ENCODE peak calls at places on chromosomes 7 and 10, in ten cellular contexts. One of them, this sample, is unnamed.

GRCh38 chr7:78912781-78913180 is 540.7 kb downstream of the MAGI2 start:
- DNase-seq in T-cell: no peak
- DNase-seq in SHP77 treated with DMSO at 0.1 percent for 48 hours: no peak
- DNase-seq in caudate nucleus: no peak
- DNase-seq in fibroblast of pulmonary artery: peak
- DNase-seq in NCI-H510A: no peak
- DNase-seq in neural crest cell: no peak
- DNase-seq in sciatic nerve: no peak
- DNase-seq in NCI-H146: no peak
- DNase-seq in activated CD4-positive, alpha-beta memory T cell treated with anti-CD3 and anti-CD28 coated beads for 36 hours: no peak
- DNase-seq in this sample: no peak

GRCh38 chr10:60810437-60811182 is 32.3 kb downstream of the CDK1 start:
- DNase-seq in activated CD4-positive, alpha-beta memory T cell treated with anti-CD3 and anti-CD28 coated beads for 36 hours: no peak
- DNase-seq in sciatic nerve: no peak
- DNase-seq in NCI-H146: no peak
- DNase-seq in T-cell: no peak
- DNase-seq in neural crest cell: no peak
- DNase-seq in NCI-H510A: no peak
- DNase-seq in caudate nucleus: no peak
- DNase-seq in fibroblast of pulmonary artery: peak
- DNase-seq in SHP77 treated with DMSO at 0.1 percent for 48 hours: no peak
- DNase-seq in this sample: no peak

GRCh38 chr7:51649-52048 is 140.7 kb upstream of the FAM20C start:
- DNase-seq in caudate nucleus: no peak
- DNase-seq in neural crest cell: no peak
- DNase-seq in SHP77 treated with DMSO at 0.1 percent for 48 hours: no peak
- DNase-seq in sciatic nerve: no peak
- DNase-seq in T-cell: no peak
- DNase-seq in fibroblast of pulmonary artery: no peak
- DNase-seq in activated CD4-positive, alpha-beta memory T cell treated with anti-CD3 and anti-CD28 coated beads for 36 hours: no peak
- DNase-seq in NCI-H510A: no peak
- DNase-seq in NCI-H146: no peak
- DNase-seq in this sample: no peak

GRCh38 chr7:107236857-107237256 is 68.1 kb downstream of the HBP1 start:
- DNase-seq in neural crest cell: no peak
- DNase-seq in NCI-H146: no peak
- DNase-seq in SHP77 treated with DMSO at 0.1 percent for 48 hours: no peak
- DNase-seq in activated CD4-positive, alpha-beta memory T cell treated with anti-CD3 and anti-CD28 coated beads for 36 hours: no peak
- DNase-seq in NCI-H510A: no peak
- DNase-seq in fibroblast of pulmonary artery: no peak
- DNase-seq in T-cell: no peak
- DNase-seq in sciatic nerve: no peak
- DNase-seq in caudate nucleus: no peak
- DNase-seq in this sample: no peak

GRCh38 chr10:374354-374753 is 239.1 kb downstream of the ZMYND11 start:
- DNase-seq in sciatic nerve: no peak
- DNase-seq in neural crest cell: no peak
- DNase-seq in SHP77 treated with DMSO at 0.1 percent for 48 hours: no peak
- DNase-seq in NCI-H146: peak
- DNase-seq in fibroblast of pulmonary artery: no peak
- DNase-seq in T-cell: no peak
- DNase-seq in caudate nucleus: no peak
- DNase-seq in NCI-H510A: no peak
- DNase-seq in activated CD4-positive, alpha-beta memory T cell treated with anti-CD3 and anti-CD28 coated beads for 36 hours: no peak
- DNase-seq in this sample: no peak

GRCh38 chr10:50234486-50234885 is 16.8 kb downstream of the ASAH2 start:
- DNase-seq in fibroblast of pulmonary artery: no peak
- DNase-seq in activated CD4-positive, alpha-beta memory T cell treated with anti-CD3 and anti-CD28 coated beads for 36 hours: no peak
- DNase-seq in NCI-H510A: no peak
- DNase-seq in NCI-H146: peak
- DNase-seq in T-cell: no peak
- DNase-seq in SHP77 treated with DMSO at 0.1 percent for 48 hours: no peak
- DNase-seq in sciatic nerve: no peak
- DNase-seq in neural crest cell: no peak
- DNase-seq in caudate nucleus: no peak
- DNase-seq in this sample: no peak

GRCh38 chr7:84949067-84949466 is 237.8 kb downstream of the SEMA3D start:
- DNase-seq in NCI-H146: no peak
- DNase-seq in T-cell: no peak
- DNase-seq in SHP77 treated with DMSO at 0.1 percent for 48 hours: no peak
- DNase-seq in sciatic nerve: no peak
- DNase-seq in fibroblast of pulmonary artery: peak
- DNase-seq in activated CD4-positive, alpha-beta memory T cell treated with anti-CD3 and anti-CD28 coated beads for 36 hours: no peak
- DNase-seq in caudate nucleus: no peak
- DNase-seq in neural crest cell: no peak
- DNase-seq in NCI-H510A: no peak
- DNase-seq in this sample: no peak

GRCh38 chr10:121709674-121710073 is 111.4 kb upstream of the FGFR2 start:
- DNase-seq in NCI-H510A: no peak
- DNase-seq in activated CD4-positive, alpha-beta memory T cell treated with anti-CD3 and anti-CD28 coated beads for 36 hours: no peak
- DNase-seq in SHP77 treated with DMSO at 0.1 percent for 48 hours: no peak
- DNase-seq in T-cell: no peak
- DNase-seq in sciatic nerve: no peak
- DNase-seq in NCI-H146: no peak
- DNase-seq in fibroblast of pulmonary artery: peak
- DNase-seq in neural crest cell: no peak
- DNase-seq in caudate nucleus: no peak
- DNase-seq in this sample: no peak

GRCh38 chr7:11232462-11232861 is 258.8 kb downstream of the PHF14 start:
- DNase-seq in fibroblast of pulmonary artery: no peak
- DNase-seq in NCI-H510A: no peak
- DNase-seq in activated CD4-positive, alpha-beta memory T cell treated with anti-CD3 and anti-CD28 coated beads for 36 hours: no peak
- DNase-seq in NCI-H146: no peak
- DNase-seq in neural crest cell: no peak
- DNase-seq in T-cell: no peak
- DNase-seq in SHP77 treated with DMSO at 0.1 percent for 48 hours: no peak
- DNase-seq in sciatic nerve: no peak
- DNase-seq in caudate nucleus: no peak
- DNase-seq in this sample: no peak

GRCh38 chr7:151665363-151665762 is 145.7 kb upstream of the RHEB start:
- DNase-seq in SHP77 treated with DMSO at 0.1 percent for 48 hours: no peak
- DNase-seq in NCI-H146: no peak
- DNase-seq in T-cell: no peak
- DNase-seq in activated CD4-positive, alpha-beta memory T cell treated with anti-CD3 and anti-CD28 coated beads for 36 hours: no peak
- DNase-seq in fibroblast of pulmonary artery: peak
- DNase-seq in neural crest cell: no peak
- DNase-seq in NCI-H510A: no peak
- DNase-seq in sciatic nerve: peak
- DNase-seq in caudate nucleus: peak
- DNase-seq in this sample: no peak

GRCh38 chr10:51804861-51805260 is 105.5 kb upstream of the CSTF2T start:
- DNase-seq in SHP77 treated with DMSO at 0.1 percent for 48 hours: no peak
- DNase-seq in sciatic nerve: no peak
- DNase-seq in NCI-H510A: no peak
- DNase-seq in activated CD4-positive, alpha-beta memory T cell treated with anti-CD3 and anti-CD28 coated beads for 36 hours: no peak
- DNase-seq in neural crest cell: no peak
- DNase-seq in T-cell: no peak
- DNase-seq in NCI-H146: no peak
- DNase-seq in caudate nucleus: no peak
- DNase-seq in fibroblast of pulmonary artery: peak
- DNase-seq in this sample: no peak

GRCh38 chr7:15291707-15292106 is 270.1 kb downstream of the AGMO start:
- DNase-seq in NCI-H146: no peak
- DNase-seq in sciatic nerve: no peak
- DNase-seq in fibroblast of pulmonary artery: no peak
- DNase-seq in caudate nucleus: no peak
- DNase-seq in T-cell: no peak
- DNase-seq in SHP77 treated with DMSO at 0.1 percent for 48 hours: peak
- DNase-seq in activated CD4-positive, alpha-beta memory T cell treated with anti-CD3 and anti-CD28 coated beads for 36 hours: no peak
- DNase-seq in NCI-H510A: no peak
- DNase-seq in neural crest cell: no peak
- DNase-seq in this sample: no peak

GRCh38 chr7:46218461-46219202 is 297.6 kb upstream of the IGFBP3 start:
- DNase-seq in NCI-H510A: no peak
- DNase-seq in NCI-H146: no peak
- DNase-seq in fibroblast of pulmonary artery: peak
- DNase-seq in activated CD4-positive, alpha-beta memory T cell treated with anti-CD3 and anti-CD28 coated beads for 36 hours: no peak
- DNase-seq in neural crest cell: no peak
- DNase-seq in T-cell: no peak
- DNase-seq in caudate nucleus: no peak
- DNase-seq in sciatic nerve: no peak
- DNase-seq in SHP77 treated with DMSO at 0.1 percent for 48 hours: no peak
- DNase-seq in this sample: no peak

GRCh38 chr10:5502903-5503835 is 3.8 kb upstream of the CALML5 start:
- DNase-seq in sciatic nerve: peak
- DNase-seq in NCI-H146: no peak
- DNase-seq in caudate nucleus: no peak
- DNase-seq in neural crest cell: no peak
- DNase-seq in activated CD4-positive, alpha-beta memory T cell treated with anti-CD3 and anti-CD28 coated beads for 36 hours: no peak
- DNase-seq in SHP77 treated with DMSO at 0.1 percent for 48 hours: no peak
- DNase-seq in fibroblast of pulmonary artery: no peak
- DNase-seq in T-cell: no peak
- DNase-seq in NCI-H510A: peak
- DNase-seq in this sample: peak

GRCh38 chr10:38146579-38147333 is 52.6 kb downstream of the ZNF37A start:
- DNase-seq in T-cell: no peak
- DNase-seq in SHP77 treated with DMSO at 0.1 percent for 48 hours: no peak
- DNase-seq in activated CD4-positive, alpha-beta memory T cell treated with anti-CD3 and anti-CD28 coated beads for 36 hours: no peak
- DNase-seq in caudate nucleus: no peak
- DNase-seq in NCI-H510A: no peak
- DNase-seq in NCI-H146: no peak
- DNase-seq in fibroblast of pulmonary artery: no peak
- DNase-seq in sciatic nerve: no peak
- DNase-seq in neural crest cell: no peak
- DNase-seq in this sample: no peak

GRCh38 chr10:70528726-70529362 is 50.3 kb downstream of the PALD1 start:
- DNase-seq in sciatic nerve: no peak
- DNase-seq in NCI-H510A: no peak
- DNase-seq in fibroblast of pulmonary artery: peak
- DNase-seq in T-cell: no peak
- DNase-seq in caudate nucleus: peak
- DNase-seq in neural crest cell: peak
- DNase-seq in NCI-H146: no peak
- DNase-seq in SHP77 treated with DMSO at 0.1 percent for 48 hours: no peak
- DNase-seq in activated CD4-positive, alpha-beta memory T cell treated with anti-CD3 and anti-CD28 coated beads for 36 hours: no peak
- DNase-seq in this sample: peak

GRCh38 chr7:82442492-82443043 is 1.0 kb downstream of the CACNA2D1 start:
- DNase-seq in caudate nucleus: peak
- DNase-seq in activated CD4-positive, alpha-beta memory T cell treated with anti-CD3 and anti-CD28 coated beads for 36 hours: no peak
- DNase-seq in neural crest cell: no peak
- DNase-seq in SHP77 treated with DMSO at 0.1 percent for 48 hours: peak
- DNase-seq in sciatic nerve: peak
- DNase-seq in NCI-H510A: no peak
- DNase-seq in NCI-H146: peak
- DNase-seq in T-cell: no peak
- DNase-seq in fibroblast of pulmonary artery: peak
- DNase-seq in this sample: peak

GRCh38 chr10:71767420-71768035 is 5.8 kb downstream of the VSIR start:
- DNase-seq in caudate nucleus: no peak
- DNase-seq in T-cell: no peak
- DNase-seq in fibroblast of pulmonary artery: peak
- DNase-seq in NCI-H510A: no peak
- DNase-seq in sciatic nerve: no peak
- DNase-seq in SHP77 treated with DMSO at 0.1 percent for 48 hours: no peak
- DNase-seq in NCI-H146: peak
- DNase-seq in activated CD4-positive, alpha-beta memory T cell treated with anti-CD3 and anti-CD28 coated beads for 36 hours: no peak
- DNase-seq in neural crest cell: no peak
- DNase-seq in this sample: no peak

GRCh38 chr10:86083206-86083605 is 283.4 kb downstream of the GRID1 start:
- DNase-seq in SHP77 treated with DMSO at 0.1 percent for 48 hours: no peak
- DNase-seq in caudate nucleus: no peak
- DNase-seq in activated CD4-positive, alpha-beta memory T cell treated with anti-CD3 and anti-CD28 coated beads for 36 hours: no peak
- DNase-seq in T-cell: no peak
- DNase-seq in fibroblast of pulmonary artery: no peak
- DNase-seq in NCI-H510A: no peak
- DNase-seq in sciatic nerve: no peak
- DNase-seq in NCI-H146: no peak
- DNase-seq in neural crest cell: no peak
- DNase-seq in this sample: no peak

GRCh38 chr7:73833251-73833919 is 2.6 kb downstream of the CLDN4 start:
- DNase-seq in neural crest cell: no peak
- DNase-seq in T-cell: no peak
- DNase-seq in NCI-H510A: peak
- DNase-seq in activated CD4-positive, alpha-beta memory T cell treated with anti-CD3 and anti-CD28 coated beads for 36 hours: no peak
- DNase-seq in sciatic nerve: no peak
- DNase-seq in caudate nucleus: no peak
- DNase-seq in SHP77 treated with DMSO at 0.1 percent for 48 hours: peak
- DNase-seq in NCI-H146: no peak
- DNase-seq in fibroblast of pulmonary artery: no peak
- DNase-seq in this sample: no peak

GRCh38 chr7:110130669-110131068 is 960.3 kb upstream of the LRRN3 start:
- DNase-seq in fibroblast of pulmonary artery: no peak
- DNase-seq in SHP77 treated with DMSO at 0.1 percent for 48 hours: no peak
- DNase-seq in sciatic nerve: no peak
- DNase-seq in caudate nucleus: no peak
- DNase-seq in NCI-H146: peak
- DNase-seq in activated CD4-positive, alpha-beta memory T cell treated with anti-CD3 and anti-CD28 coated beads for 36 hours: no peak
- DNase-seq in T-cell: no peak
- DNase-seq in NCI-H510A: no peak
- DNase-seq in neural crest cell: no peak
- DNase-seq in this sample: no peak

GRCh38 chr7:101754432-101755159 is 62.8 kb upstream of the CUX1 start:
- DNase-seq in activated CD4-positive, alpha-beta memory T cell treated with anti-CD3 and anti-CD28 coated beads for 36 hours: peak
- DNase-seq in caudate nucleus: no peak
- DNase-seq in SHP77 treated with DMSO at 0.1 percent for 48 hours: no peak
- DNase-seq in NCI-H146: no peak
- DNase-seq in NCI-H510A: no peak
- DNase-seq in T-cell: no peak
- DNase-seq in sciatic nerve: no peak
- DNase-seq in neural crest cell: no peak
- DNase-seq in fibroblast of pulmonary artery: peak
- DNase-seq in this sample: no peak

GRCh38 chr10:13693783-13694450 is 107.2 kb downstream of the PRPF18 start:
- DNase-seq in activated CD4-positive, alpha-beta memory T cell treated with anti-CD3 and anti-CD28 coated beads for 36 hours: no peak
- DNase-seq in T-cell: no peak
- DNase-seq in sciatic nerve: no peak
- DNase-seq in NCI-H510A: no peak
- DNase-seq in fibroblast of pulmonary artery: no peak
- DNase-seq in NCI-H146: no peak
- DNase-seq in SHP77 treated with DMSO at 0.1 percent for 48 hours: no peak
- DNase-seq in caudate nucleus: peak
- DNase-seq in neural crest cell: no peak
- DNase-seq in this sample: no peak

GRCh38 chr7:101784275-101785127 is 32.9 kb upstream of the CUX1 start:
- DNase-seq in NCI-H146: no peak
- DNase-seq in fibroblast of pulmonary artery: peak
- DNase-seq in T-cell: no peak
- DNase-seq in caudate nucleus: no peak
- DNase-seq in neural crest cell: no peak
- DNase-seq in sciatic nerve: no peak
- DNase-seq in SHP77 treated with DMSO at 0.1 percent for 48 hours: no peak
- DNase-seq in activated CD4-positive, alpha-beta memory T cell treated with anti-CD3 and anti-CD28 coated beads for 36 hours: no peak
- DNase-seq in NCI-H510A: no peak
- DNase-seq in this sample: no peak

GRCh38 chr7:32142649-32143048 is 72.4 kb upstream of the PDE1C start:
- DNase-seq in activated CD4-positive, alpha-beta memory T cell treated with anti-CD3 and anti-CD28 coated beads for 36 hours: no peak
- DNase-seq in T-cell: no peak
- DNase-seq in NCI-H510A: no peak
- DNase-seq in NCI-H146: no peak
- DNase-seq in SHP77 treated with DMSO at 0.1 percent for 48 hours: no peak
- DNase-seq in caudate nucleus: no peak
- DNase-seq in sciatic nerve: no peak
- DNase-seq in neural crest cell: no peak
- DNase-seq in fibroblast of pulmonary artery: peak
- DNase-seq in this sample: no peak

GRCh38 chr7:157017639-157018327 is 7.3 kb upstream of the MNX1 start:
- DNase-seq in activated CD4-positive, alpha-beta memory T cell treated with anti-CD3 and anti-CD28 coated beads for 36 hours: no peak
- DNase-seq in sciatic nerve: no peak
- DNase-seq in SHP77 treated with DMSO at 0.1 percent for 48 hours: no peak
- DNase-seq in fibroblast of pulmonary artery: no peak
- DNase-seq in NCI-H510A: no peak
- DNase-seq in caudate nucleus: no peak
- DNase-seq in T-cell: no peak
- DNase-seq in neural crest cell: no peak
- DNase-seq in NCI-H146: no peak
- DNase-seq in this sample: no peak

GRCh38 chr10:114261116-114261515 is 22.1 kb downstream of the VWA2 start:
- DNase-seq in fibroblast of pulmonary artery: peak
- DNase-seq in SHP77 treated with DMSO at 0.1 percent for 48 hours: no peak
- DNase-seq in NCI-H510A: no peak
- DNase-seq in T-cell: no peak
- DNase-seq in caudate nucleus: no peak
- DNase-seq in NCI-H146: no peak
- DNase-seq in activated CD4-positive, alpha-beta memory T cell treated with anti-CD3 and anti-CD28 coated beads for 36 hours: no peak
- DNase-seq in sciatic nerve: no peak
- DNase-seq in neural crest cell: no peak
- DNase-seq in this sample: no peak

GRCh38 chr10:126302831-126303230 is 85.4 kb downstream of the ADAM12 start:
- DNase-seq in NCI-H146: peak
- DNase-seq in SHP77 treated with DMSO at 0.1 percent for 48 hours: no peak
- DNase-seq in sciatic nerve: no peak
- DNase-seq in activated CD4-positive, alpha-beta memory T cell treated with anti-CD3 and anti-CD28 coated beads for 36 hours: no peak
- DNase-seq in NCI-H510A: no peak
- DNase-seq in neural crest cell: no peak
- DNase-seq in T-cell: no peak
- DNase-seq in fibroblast of pulmonary artery: peak
- DNase-seq in caudate nucleus: peak
- DNase-seq in this sample: no peak

This sample was measured in NCI-H774.